ENCODE peak calls at places on chromosomes 16 and 17, in eight cellular contexts. C, L, J, N, Y, T, E and H are unnamed samples.

GRCh38 chr17:70137451-70138230 is 31.7 kb upstream of the KCNJ2 start:
- DNase-seq in C (peak), L (peak), J (peak), N (peak), Y (no peak), T (no peak), E (peak), H (no peak)

GRCh38 chr17:4369557-4370230 is 3.2 kb upstream of the UBE2G1 start:
- DNase-seq in C (no peak), L (no peak), J (no peak), N (no peak), Y (no peak), T (no peak), E (no peak), H (no peak)

GRCh38 chr17:61000911-61001310 is 323.3 kb downstream of the BCAS3 start:
- DNase-seq in C (peak), L (no peak), J (no peak), N (no peak), Y (peak), T (no peak), E (peak), H (no peak)

GRCh38 chr16:83245061-83245460 is 562.7 kb upstream of the HSBP1 start:
- DNase-seq in C (no peak), L (no peak), J (no peak), N (no peak), Y (no peak), T (no peak), E (peak), H (no peak)

GRCh38 chr16:27320261-27321012 is 6.7 kb downstream of the IL4R start:
- DNase-seq in C (no peak), L (no peak), J (no peak), N (no peak), Y (no peak), T (no peak), E (no peak), H (no peak)

GRCh38 chr17:29133146-29133713 is 47.0 kb downstream of the MYO18A start:
- DNase-seq in C (no peak), L (peak), J (no peak), N (no peak), Y (peak), T (no peak), E (peak), H (peak)

GRCh38 chr16:48393843-48394703 is 8.9 kb upstream of the SIAH1 start:
- DNase-seq in C (no peak), L (peak), J (no peak), N (no peak), Y (no peak), T (no peak), E (peak), H (no peak)

GRCh38 chr16:15899538-15900100 is 11.2 kb upstream of the CEP20 start:
- DNase-seq in C (peak), L (no peak), J (peak), N (peak), Y (peak), T (peak), E (peak), H (no peak)

GRCh38 chr17:59149051-59149450 is 5.9 kb downstream of the SKA2 start:
- DNase-seq in C (no peak), L (no peak), J (no peak), N (no peak), Y (no peak), T (no peak), E (peak), H (no peak)

GRCh38 chr17:3535253-3535995 is 22.2 kb downstream of the TRPV3 start:
- DNase-seq in C (no peak), L (no peak), J (peak), N (peak), Y (peak), T (peak), E (peak), H (peak)

GRCh38 chr17:32388613-32389459 is 38.9 kb downstream of the ZNF207 start:
- DNase-seq in C (no peak), L (no peak), J (no peak), N (no peak), Y (no peak), T (no peak), E (no peak), H (no peak)

GRCh38 chr17:36149296-36149820 is 27.1 kb downstream of the TBC1D3B start:
- DNase-seq in C (no peak), L (peak), J (no peak), N (no peak), Y (peak), T (no peak), E (peak), H (peak)

GRCh38 chr16:847151-847550 is 46.6 kb upstream of the GNG13 start:
- DNase-seq in C (no peak), L (no peak), J (no peak), N (no peak), Y (no peak), T (no peak), E (no peak), H (no peak)

GRCh38 chr17:8965394-8966168 is at the start of gene PIK3R5:
- DNase-seq in C (peak), L (no peak), J (peak), N (peak), Y (peak), T (peak), E (no peak), H (peak)

GRCh38 chr16:25177512-25177830 is 39.3 kb upstream of the AQP8 start:
- DNase-seq in C (no peak), L (no peak), J (no peak), N (no peak), Y (no peak), T (no peak), E (no peak), H (no peak)

GRCh38 chr16:68257906-68258800 is 6.2 kb upstream of the SLC7A6 start:
- DNase-seq in C (no peak), L (peak), J (no peak), N (no peak), Y (peak), T (no peak), E (peak), H (peak)

GRCh38 chr17:42798383-42799380 is at the start of the genes CNTD1 and COA3:
- DNase-seq in C (peak), L (peak), J (peak), N (peak), Y (peak), T (peak), E (peak), H (peak)

GRCh38 chr17:5128905-5129535 is 13.2 kb downstream of the USP6 start:
- DNase-seq in C (no peak), L (peak), J (no peak), N (no peak), Y (no peak), T (no peak), E (no peak), H (no peak)

GRCh38 chr16:79430129-79430789 is 170.3 kb downstream of the MAF start:
- DNase-seq in C (no peak), L (no peak), J (no peak), N (no peak), Y (no peak), T (no peak), E (no peak), H (no peak)

GRCh38 chr16:71845639-71846431 is at the start of gene ATXN1L:
- DNase-seq in C (peak), L (peak), J (peak), N (peak), Y (peak), T (peak), E (peak), H (peak)

GRCh38 chr16:13392341-13392740 is 490.9 kb downstream of the SHISA9 start:
- DNase-seq in C (no peak), L (no peak), J (no peak), N (no peak), Y (no peak), T (no peak), E (no peak), H (no peak)

GRCh38 chr16:49274936-49275730 is 6.5 kb downstream of the CBLN1 start:
- DNase-seq in C (no peak), L (no peak), J (no peak), N (no peak), Y (no peak), T (no peak), E (no peak), H (no peak)

GRCh38 chr16:4689864-4690704 is 3.3 kb upstream of the NUDT16L1 start:
- DNase-seq in C (no peak), L (no peak), J (no peak), N (no peak), Y (peak), T (no peak), E (no peak), H (no peak)

GRCh38 chr16:3101841-3102470 is 2.9 kb upstream of the ZSCAN10 start:
- DNase-seq in C (no peak), L (no peak), J (no peak), N (no peak), Y (peak), T (no peak), E (no peak), H (peak)

GRCh38 chr17:19771971-19772630 is 24.0 kb upstream of the ALDH3A1 start:
- DNase-seq in C (no peak), L (no peak), J (peak), N (no peak), Y (no peak), T (no peak), E (no peak), H (no peak)

GRCh38 chr17:248337-249235 is 67.1 kb upstream of the DOC2B start:
- DNase-seq in C (no peak), L (peak), J (no peak), N (no peak), Y (no peak), T (no peak), E (no peak), H (peak)

GRCh38 chr16:30028438-30029093 is 2.5 kb downstream of the TLCD3B start:
- DNase-seq in C (no peak), L (no peak), J (peak), N (no peak), Y (peak), T (no peak), E (no peak), H (no peak)

GRCh38 chr17:47665655-47666054 is 15.9 kb downstream of the KPNB1 start:
- DNase-seq in C (no peak), L (no peak), J (no peak), N (no peak), Y (peak), T (no peak), E (peak), H (no peak)

GRCh38 chr17:78923660-78924453 is 1.3 kb downstream of the TIMP2 start:
- DNase-seq in C (peak), L (no peak), J (peak), N (peak), Y (peak), T (peak), E (no peak), H (peak)

GRCh38 chr17:47703191-47703591 is 9.2 kb downstream of the TBKBP1 start:
- DNase-seq in C (no peak), L (no peak), J (peak), N (no peak), Y (no peak), T (no peak), E (no peak), H (no peak)

GRCh38 chr17:45958994-45959665 is 39.9 kb upstream of the STH start:
- DNase-seq in C (no peak), L (no peak), J (no peak), N (no peak), Y (no peak), T (no peak), E (no peak), H (no peak)

GRCh38 chr16:83699817-83700216 is 108.0 kb upstream of the HSBP1 start:
- DNase-seq in C (no peak), L (no peak), J (no peak), N (no peak), Y (no peak), T (no peak), E (no peak), H (no peak)

GRCh38 chr17:76883744-76884525 is 15.7 kb downstream of the MGAT5B start:
- DNase-seq in C (no peak), L (no peak), J (no peak), N (no peak), Y (no peak), T (no peak), E (peak), H (no peak)

GRCh38 chr17:78241277-78242023 is 10.0 kb downstream of the TMEM235 start:
- DNase-seq in C (peak), L (no peak), J (peak), N (no peak), Y (peak), T (no peak), E (peak), H (no peak)

GRCh38 chr16:68331879-68332410 is 21.1 kb downstream of the PRMT7 start:
- DNase-seq in C (no peak), L (no peak), J (no peak), N (no peak), Y (no peak), T (no peak), E (peak), H (no peak)

GRCh38 chr17:8079291-8080207 is 8.0 kb downstream of the ALOX12B start:
- DNase-seq in C (peak), L (peak), J (peak), N (peak), Y (peak), T (peak), E (peak), H (peak)

GRCh38 chr17:70408768-70409167 is 239.4 kb downstream of the KCNJ2 start:
- DNase-seq in C (no peak), L (no peak), J (no peak), N (no peak), Y (no peak), T (no peak), E (no peak), H (no peak)

GRCh38 chr17:63498621-63499195 is 21.8 kb downstream of the ACE start:
- DNase-seq in C (no peak), L (no peak), J (no peak), N (no peak), Y (no peak), T (no peak), E (peak), H (no peak)

GRCh38 chr17:63496177-63496576 is 19.3 kb downstream of the ACE start:
- DNase-seq in C (no peak), L (no peak), J (no peak), N (no peak), Y (no peak), T (no peak), E (no peak), H (no peak)

GRCh38 chr17:63496663-63497400 is 20.0 kb downstream of the ACE start:
- DNase-seq in C (no peak), L (no peak), J (no peak), N (no peak), Y (no peak), T (no peak), E (no peak), H (no peak)

GRCh38 chr17:63495471-63495870 is 18.6 kb downstream of the ACE start:
- DNase-seq in C (no peak), L (no peak), J (no peak), N (no peak), Y (no peak), T (no peak), E (no peak), H (no peak)

DNA sequence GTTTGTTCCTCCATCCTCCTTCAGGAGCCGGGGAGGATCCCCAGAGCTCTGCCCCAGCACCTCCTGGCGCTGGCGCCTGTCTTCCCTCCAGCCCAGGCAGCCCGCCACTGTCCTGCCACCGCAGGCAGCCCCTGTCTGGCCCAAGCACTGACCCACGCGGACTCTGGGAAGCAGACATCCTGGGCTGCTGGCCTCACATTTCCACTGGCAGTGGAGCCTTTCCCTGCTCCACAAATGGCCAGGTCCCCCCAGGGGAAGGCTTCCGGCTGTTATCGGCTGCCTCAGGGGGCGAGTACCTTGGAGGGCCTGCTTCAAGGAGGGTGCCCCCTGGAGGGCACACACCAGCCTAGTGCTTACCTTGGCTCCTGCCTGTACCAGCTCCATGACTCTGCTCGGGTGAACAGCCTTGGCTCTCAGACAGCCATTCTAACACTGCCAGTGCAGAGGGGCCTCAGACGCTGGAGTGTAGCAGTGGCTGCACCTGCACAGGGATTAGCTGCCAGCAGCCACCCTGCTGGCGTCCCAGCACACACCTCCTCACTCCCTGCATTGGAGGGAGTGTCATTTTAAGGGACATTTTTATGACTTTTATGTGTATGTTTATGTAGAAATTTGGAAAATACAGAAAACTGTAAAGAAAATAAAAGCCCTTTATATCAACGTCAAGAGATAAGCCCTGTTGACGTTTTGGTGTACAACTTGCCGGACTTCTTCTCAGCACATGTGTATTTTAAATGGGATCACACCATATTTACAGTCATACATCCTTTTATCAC is 21.0 kb downstream of the ACE start:
- DNase-seq in C (no peak), L (no peak), J (peak), N (no peak), Y (peak), T (no peak), E (no peak), H (no peak)
- TF ChIP-seq CTCF in C (no peak), L (no peak), J (no peak), N (no peak), Y (peak), T (no peak), E (peak), H (peak)

DNA sequence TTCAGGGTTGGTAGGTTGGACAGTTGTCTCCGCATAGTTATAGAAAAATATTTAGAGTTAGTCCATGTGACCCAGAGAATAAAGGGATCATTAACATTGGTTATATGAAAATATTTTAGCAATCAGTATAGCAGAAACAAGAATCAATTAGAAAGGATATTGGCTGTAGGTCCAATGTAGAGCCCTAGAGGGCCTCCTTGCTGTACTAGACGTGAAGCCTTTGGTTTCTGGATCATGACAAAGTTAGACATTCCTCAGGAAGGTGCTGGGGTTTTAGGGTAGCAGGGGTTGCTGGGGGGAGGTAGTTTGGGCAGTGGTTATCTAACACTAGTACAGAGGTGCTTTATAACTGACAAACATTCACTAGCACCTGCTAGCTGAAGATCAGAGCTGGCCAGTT is 31.6 kb upstream of the ANKFN1 start:
- DNase-seq in C (no peak), L (no peak), J (no peak), N (no peak), Y (peak), T (no peak), E (no peak), H (no peak)
- TF ChIP-seq CTCF in C (no peak), L (no peak), J (no peak), N (no peak), Y (peak), T (no peak), E (peak), H (no peak)

DNA sequence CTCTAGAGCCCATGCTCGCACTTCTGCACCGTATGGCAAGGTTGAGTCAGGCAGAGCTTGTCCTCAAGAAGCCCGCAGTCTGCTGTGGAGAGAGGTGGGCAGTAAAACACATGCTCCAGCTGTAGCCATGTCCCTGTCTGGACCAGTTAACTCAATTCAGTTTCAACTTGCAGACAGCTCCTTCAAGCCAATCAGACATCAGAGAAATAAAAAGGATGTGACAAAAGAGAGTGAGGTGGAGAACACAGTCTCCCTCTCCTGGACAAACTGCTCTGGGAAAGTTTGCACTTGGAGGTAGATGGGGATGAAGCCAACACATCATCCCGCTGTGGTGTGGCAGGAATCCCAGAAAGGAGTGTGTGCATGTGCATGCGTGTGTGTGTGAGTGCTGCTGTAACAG is 358.5 kb upstream of the ASIC2 start:
- DNase-seq in C (peak), L (peak), J (no peak), N (no peak), Y (no peak), T (no peak), E (peak), H (no peak)
- TF ChIP-seq CTCF in C (no peak), L (no peak), J (no peak), N (no peak), Y (peak), T (no peak), E (peak), H (no peak)

GRCh38 chr17:83105512-83105911 is 26.1 kb downstream of the METRNL start:
- DNase-seq in C (no peak), L (no peak), J (no peak), N (no peak), Y (no peak), T (no peak), E (no peak), H (no peak)

GRCh38 chr17:83103200-83103937 is 24.0 kb downstream of the METRNL start:
- DNase-seq in C (no peak), L (no peak), J (no peak), N (no peak), Y (no peak), T (peak), E (peak), H (no peak)

GRCh38 chr17:83106036-83106577 is 26.7 kb downstream of the METRNL start:
- DNase-seq in C (no peak), L (peak), J (no peak), N (no peak), Y (no peak), T (no peak), E (peak), H (no peak)

GRCh38 chr17:83103938-83104311 is 24.5 kb downstream of the METRNL start:
- DNase-seq in C (no peak), L (no peak), J (no peak), N (no peak), Y (no peak), T (no peak), E (no peak), H (no peak)

GRCh38 chr17:83104577-83105505 is 25.4 kb downstream of the METRNL start:
- DNase-seq in C (no peak), L (no peak), J (no peak), N (no peak), Y (no peak), T (no peak), E (no peak), H (no peak)
- TF ChIP-seq CTCF in C (no peak), L (no peak), J (no peak), N (no peak), Y (no peak), T (no peak), E (no peak), H (no peak)

GRCh38 chr17:67891481-67892119 is 66.3 kb downstream of the BPTF start:
- DNase-seq in C (peak), L (no peak), J (no peak), N (no peak), Y (peak), T (no peak), E (peak), H (no peak)
- TF ChIP-seq CTCF in C (peak), L (no peak), J (no peak), N (no peak), Y (no peak), T (no peak), E (peak), H (peak)

DNA sequence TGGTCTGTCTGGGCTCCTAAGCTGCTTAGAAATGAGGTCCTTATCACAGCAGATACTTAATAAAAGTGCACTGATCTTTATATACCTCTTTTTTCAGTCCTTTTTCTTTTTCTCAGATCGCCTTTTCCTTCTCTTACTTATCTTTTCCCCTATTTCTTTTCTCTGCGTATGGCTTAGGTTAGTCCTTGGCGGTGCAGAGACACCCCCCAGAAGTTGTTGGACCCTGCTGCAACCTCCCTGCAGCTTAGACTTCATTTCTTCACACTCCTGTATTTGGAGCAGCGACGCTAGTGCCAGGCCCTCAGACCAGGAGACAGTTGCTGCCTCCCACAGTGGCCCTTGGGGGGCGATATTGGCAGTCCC is 67.6 kb downstream of the CENPV start:
- DNase-seq in C (no peak), L (no peak), J (no peak), N (no peak), Y (no peak), T (no peak), E (no peak), H (no peak)
- TF ChIP-seq CTCF in C (peak), L (peak), J (peak), N (no peak), Y (peak), T (peak), E (peak), H (peak)

GRCh38 chr17:44775136-44775837 is 16.5 kb downstream of the ADAM11 start:
- DNase-seq in C (peak), L (peak), J (peak), N (peak), Y (peak), T (peak), E (peak), H (peak)
- TF ChIP-seq CTCF in C (peak), L (no peak), J (no peak), N (no peak), Y (no peak), T (no peak), E (no peak), H (no peak)